ENCODE peak calls at places on chromosomes 1 and 21, in ten cellular contexts. Y, U, R, A, X, H, T, M, S and C are unnamed samples.

GRCh38 chr1:203327684-203328457 is 22.6 kb downstream of the BTG2 start:
- DNase-seq in T (no peak), X (peak), H (peak), M (no peak), S (peak), U (no peak), R (peak), A (peak), Y (no peak), C (peak)

GRCh38 chr1:162168261-162168660 is 98.8 kb downstream of the NOS1AP start:
- DNase-seq in Y (no peak), T (no peak), X (no peak), H (no peak), M (no peak), S (no peak), A (peak), U (no peak), R (peak), C (no peak)

GRCh38 chr1:220690140-220691038 is at the start of gene C1orf115:
- DNase-seq in S (peak), R (peak), Y (peak), M (peak), X (peak), U (no peak), H (peak), T (no peak), A (peak), C (peak)

GRCh38 chr1:161119017-161119378 is 1.1 kb downstream of the NIT1 start:
- DNase-seq in A (no peak), M (peak), S (no peak), X (no peak), H (peak), Y (peak), U (no peak), T (no peak), R (no peak), C (no peak)

GRCh38 chr1:54808443-54809207 is 7.5 kb upstream of the TTC22 start:
- DNase-seq in M (no peak), T (no peak), X (peak), Y (no peak), H (no peak), S (no peak), R (no peak), U (no peak), A (no peak), C (no peak)

GRCh38 chr1:207910678-207911354 is at the start of gene CD34:
- DNase-seq in Y (peak), H (peak), A (no peak), R (no peak), U (no peak), S (peak), M (no peak), X (no peak), T (no peak), C (no peak)

GRCh38 chr1:236502972-236503639 is 20.7 kb upstream of the LGALS8 start:
- DNase-seq in T (no peak), X (no peak), M (peak), S (no peak), Y (peak), A (peak), R (peak), H (peak), U (peak), C (no peak)

GRCh38 chr21:26391166-26391565 is 181.9 kb downstream of the CYYR1 start:
- DNase-seq in H (no peak), A (peak), Y (no peak), X (peak), M (no peak), S (no peak), R (no peak), T (no peak), U (no peak), C (no peak)

GRCh38 chr1:156119503-156120209 is 5.1 kb downstream of the LMNA start:
- DNase-seq in Y (no peak), A (peak), M (peak), X (peak), R (no peak), T (no peak), H (peak), U (no peak), S (peak), C (no peak)

GRCh38 chr1:12344611-12345299 is 114.9 kb downstream of the VPS13D start:
- DNase-seq in X (peak), M (peak), T (no peak), U (no peak), A (no peak), H (no peak), Y (no peak), S (no peak), R (peak), C (no peak)

GRCh38 chr1:43757343-43758053 is 50.2 kb downstream of the ST3GAL3 start:
- DNase-seq in A (no peak), X (no peak), M (no peak), S (no peak), T (no peak), H (no peak), U (no peak), R (no peak), Y (no peak), C (no peak)

GRCh38 chr1:100936194-100936967 is 40.5 kb downstream of the SLC30A7 start:
- DNase-seq in U (no peak), M (no peak), H (no peak), S (no peak), T (no peak), X (no peak), A (no peak), Y (no peak), R (no peak), C (no peak)

GRCh38 chr1:225445644-225446297 is 17.9 kb upstream of the LBR start:
- DNase-seq in T (no peak), Y (no peak), S (no peak), X (no peak), U (no peak), A (peak), M (no peak), R (no peak), H (no peak), C (no peak)

DNA sequence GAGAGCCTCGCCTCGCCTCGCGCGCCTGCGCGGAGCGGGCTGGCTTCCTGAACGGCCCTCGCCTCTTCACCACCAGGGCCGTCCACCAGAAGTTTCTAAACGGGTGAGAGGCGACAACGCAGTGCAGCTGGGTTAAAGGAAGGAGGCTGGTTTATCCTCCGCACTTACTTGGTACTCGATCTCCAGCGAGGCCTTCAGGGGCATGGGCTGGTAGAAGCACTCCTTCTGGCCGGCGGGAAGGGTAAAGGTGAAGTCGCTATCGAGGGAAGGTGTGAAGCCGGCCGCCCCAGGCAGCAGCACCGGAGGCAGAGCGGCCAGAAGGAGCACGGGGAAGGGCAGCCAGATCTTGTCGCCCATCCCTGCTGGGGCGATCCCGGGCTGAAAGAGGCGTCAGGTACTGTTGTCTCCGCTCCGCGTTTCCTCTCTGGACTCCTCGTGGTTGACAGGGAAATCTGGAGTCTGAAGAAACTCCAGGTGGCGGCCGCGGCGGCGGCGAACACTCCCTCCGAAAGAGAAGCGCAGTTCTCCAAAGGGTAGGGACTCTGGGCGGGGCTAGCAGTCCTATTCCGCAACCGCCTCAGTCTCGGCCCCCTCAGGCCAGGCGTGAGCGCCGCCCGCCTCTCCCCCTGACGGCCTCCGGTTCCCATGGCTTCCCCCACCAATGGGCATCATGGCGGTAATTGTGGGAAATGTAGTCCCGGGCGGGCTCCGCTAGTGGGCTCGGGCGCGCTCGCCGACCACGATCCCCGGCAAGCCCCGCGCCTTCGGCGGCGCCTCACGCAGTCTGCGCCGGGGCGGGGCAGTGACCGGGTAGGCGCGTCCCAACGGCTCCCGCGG is at the start of gene TMED5:
- DNase-seq in H (peak), S (peak), M (peak), X (peak), Y (peak), A (peak), U (peak), R (peak), T (peak), C (peak)
- TF ChIP-seq CTCF in H (peak), S (peak), M (no peak), X (peak), Y (no peak), A (no peak), U (peak), R (peak), T (peak), C (no peak)

GRCh38 chr1:102757363-102757762 is 351.0 kb downstream of the COL11A1 start:
- DNase-seq in M (no peak), R (no peak), S (no peak), A (no peak), Y (no peak), H (no peak), T (no peak), X (no peak), U (no peak), C (no peak)
- TF ChIP-seq CTCF in M (no peak), R (no peak), S (no peak), A (no peak), Y (no peak), H (no peak), T (no peak), X (no peak), U (no peak), C (no peak)

GRCh38 chr1:34549199-34549598 is 205.6 kb upstream of the GJB5 start:
- DNase-seq in U (no peak), X (no peak), Y (peak), M (peak), T (no peak), S (peak), A (peak), R (no peak), H (no peak), C (no peak)
- TF ChIP-seq CTCF in U (no peak), X (no peak), Y (peak), M (peak), T (peak), S (peak), A (peak), R (no peak), H (no peak), C (peak)

DNA sequence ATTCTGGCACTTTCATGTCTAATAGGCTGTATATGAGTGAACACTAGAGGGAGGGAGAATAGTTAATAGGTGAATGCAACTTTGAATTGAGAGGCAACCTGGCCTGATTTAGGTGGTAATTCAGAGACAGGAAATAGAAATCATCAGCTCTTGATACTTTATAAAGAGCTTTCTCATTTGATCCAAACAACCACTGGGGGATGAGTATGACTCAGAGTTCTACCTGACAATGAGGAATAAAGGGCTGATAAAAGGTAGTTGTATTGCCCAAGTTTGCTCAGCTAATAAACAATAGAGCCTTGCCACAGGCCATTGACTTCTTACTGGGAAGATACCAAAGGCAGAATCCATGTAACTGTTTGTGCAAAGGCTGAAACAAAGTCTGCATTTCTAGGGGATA is 5.3 kb upstream of the FAM89A start:
- DNase-seq in Y (no peak), S (no peak), A (no peak), T (no peak), X (no peak), U (no peak), H (no peak), R (no peak), M (no peak), C (no peak)
- TF ChIP-seq CTCF in Y (no peak), S (no peak), A (no peak), T (no peak), X (no peak), U (no peak), H (no peak), R (no peak), M (no peak), C (no peak)

GRCh38 chr1:29648798-29649374 is 412.6 kb downstream of the PTPRU start:
- DNase-seq in T (no peak), R (no peak), M (no peak), X (no peak), Y (no peak), A (no peak), H (no peak), U (no peak), S (no peak), C (no peak)

GRCh38 chr1:29650476-29650875 is 414.2 kb downstream of the PTPRU start:
- DNase-seq in U (no peak), R (no peak), A (no peak), T (no peak), Y (no peak), X (no peak), M (no peak), H (no peak), S (peak), C (no peak)

GRCh38 chr1:29651684-29652665 is 415.7 kb downstream of the PTPRU start:
- DNase-seq in U (no peak), T (no peak), A (no peak), X (no peak), Y (no peak), M (no peak), S (no peak), H (no peak), R (no peak), C (no peak)

GRCh38 chr1:29649375-29650040 is 413.2 kb downstream of the PTPRU start:
- DNase-seq in S (peak), U (no peak), A (peak), R (no peak), M (no peak), H (no peak), X (peak), T (no peak), Y (no peak), C (no peak)

GRCh38 chr1:29650041-29650400 is 413.7 kb downstream of the PTPRU start:
- DNase-seq in U (no peak), A (peak), T (no peak), Y (no peak), X (peak), S (peak), R (no peak), M (no peak), H (no peak), C (no peak)
- TF ChIP-seq CTCF in U (no peak), A (no peak), T (no peak), Y (no peak), X (no peak), S (no peak), R (no peak), M (no peak), H (no peak), C (no peak)

DNA sequence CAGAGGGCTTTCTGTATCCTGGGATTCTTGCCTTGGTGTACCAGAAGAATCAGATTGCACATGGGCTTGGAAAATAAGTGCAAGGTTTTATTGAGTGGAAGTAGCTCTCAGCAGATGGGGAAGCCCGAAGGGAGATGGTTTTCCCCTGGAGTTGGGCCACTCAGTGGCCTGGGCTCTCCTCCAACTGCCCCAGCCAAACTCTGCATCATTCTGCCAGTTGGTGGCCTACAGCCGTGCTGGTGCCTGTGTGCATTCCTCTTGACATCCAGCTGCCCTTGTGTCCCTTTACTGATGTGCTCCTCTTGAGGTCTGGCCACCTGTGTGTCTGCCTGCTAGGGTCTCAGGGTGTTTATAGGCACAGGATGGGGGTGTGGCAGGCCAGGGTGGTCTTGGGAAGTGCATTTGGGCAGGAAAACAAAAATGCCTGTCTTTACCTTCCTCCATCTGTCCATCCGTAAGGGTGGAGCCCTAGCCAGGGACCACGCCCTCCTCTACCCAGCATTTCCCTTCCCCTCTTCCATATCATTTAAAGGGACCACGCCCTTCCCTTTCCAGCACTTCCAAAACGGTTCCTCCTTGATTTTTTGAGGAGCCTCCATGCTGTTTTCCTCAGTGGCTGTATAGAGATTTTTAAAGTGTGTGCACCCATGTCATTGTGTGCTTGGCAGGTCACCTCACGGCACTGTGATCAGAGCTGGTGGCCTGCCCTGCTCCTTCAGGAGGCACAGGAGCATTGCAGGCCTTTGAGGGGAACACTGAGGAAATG is 18.9 kb downstream of the SNAP47 start:
- DNase-seq in T (no peak), Y (no peak), R (no peak), U (no peak), X (peak), S (no peak), H (peak), A (peak), M (no peak), C (no peak)
- TF ChIP-seq CTCF in T (no peak), Y (no peak), R (no peak), U (no peak), X (peak), S (no peak), H (no peak), A (no peak), M (no peak), C (no peak)

GRCh38 chr21:20443558-20444155 is 554.6 kb upstream of the NCAM2 start:
- DNase-seq in U (no peak), M (peak), X (no peak), A (peak), T (no peak), S (no peak), R (no peak), Y (no peak), H (no peak), C (no peak)
- TF ChIP-seq CTCF in U (no peak), M (peak), X (peak), A (peak), T (no peak), S (peak), R (no peak), Y (peak), H (peak), C (peak)

DNA sequence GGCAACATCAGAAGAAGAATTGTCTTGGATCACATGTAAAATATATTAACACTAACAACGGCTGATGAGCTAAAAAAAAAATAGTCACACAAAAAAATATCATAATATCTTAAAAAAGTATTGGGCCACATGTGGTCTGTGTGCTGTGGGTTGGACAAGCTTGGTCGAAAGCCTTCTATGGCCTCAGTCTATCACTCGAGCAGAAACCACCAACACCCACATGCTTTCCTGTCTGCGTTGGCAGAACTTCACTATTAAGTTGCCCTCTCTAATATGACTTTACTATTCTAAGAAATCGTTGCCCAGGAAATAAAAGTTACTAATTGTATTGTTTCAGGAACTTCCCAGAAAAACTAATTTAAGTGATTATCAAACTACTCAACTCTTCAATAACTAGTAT is 28.2 kb upstream of the ETS2 start:
- DNase-seq in H (no peak), M (peak), U (no peak), A (no peak), Y (no peak), R (no peak), T (no peak), X (no peak), S (no peak), C (no peak)
- TF ChIP-seq CTCF in H (no peak), M (no peak), U (no peak), A (no peak), Y (no peak), R (no peak), T (no peak), X (no peak), S (no peak), C (no peak)

GRCh38 chr1:27133990-27134389 is 20.9 kb downstream of the SLC9A1 start:
- DNase-seq in Y (no peak), H (no peak), S (no peak), M (peak), A (no peak), U (no peak), T (no peak), R (no peak), X (no peak), C (peak)

GRCh38 chr1:27137544-27138075 is 17.3 kb downstream of the SLC9A1 start:
- DNase-seq in X (no peak), Y (no peak), M (no peak), H (peak), R (no peak), A (no peak), T (no peak), S (no peak), U (no peak), C (no peak)

GRCh38 chr1:27137022-27137542 is 17.8 kb downstream of the SLC9A1 start:
- DNase-seq in R (peak), T (no peak), S (no peak), M (peak), Y (no peak), H (peak), U (no peak), A (no peak), X (peak), C (peak)

GRCh38 chr1:27138368-27138767 is 16.6 kb downstream of the SLC9A1 start:
- DNase-seq in M (no peak), S (no peak), A (no peak), X (no peak), R (no peak), T (no peak), U (no peak), H (no peak), Y (no peak), C (no peak)

GRCh38 chr1:27135920-27136551 is 18.9 kb downstream of the SLC9A1 start:
- DNase-seq in H (no peak), A (peak), S (no peak), T (no peak), Y (peak), X (no peak), R (no peak), U (no peak), M (peak), C (no peak)
- TF ChIP-seq CTCF in H (no peak), A (peak), S (peak), T (no peak), Y (no peak), X (no peak), R (no peak), U (peak), M (no peak), C (peak)